ENCODE peak calls at places on chromosomes 4 and X, in seven cellular contexts. One of them, this sample, is unnamed.

GRCh38 chr4:23234716-23235115 is 542.0 kb downstream of the GBA3 start:
- DNase-seq in GM23248: no peak
- DNase-seq in cardiac fibroblast: no peak
- DNase-seq in brain microvascular endothelial cell: no peak
- DNase-seq in lung: no peak
- DNase-seq in astrocyte of the spinal cord: no peak
- DNase-seq in CD8-positive, alpha-beta memory T cell: no peak
- DNase-seq in this sample: no peak

GRCh38 chrX:22323541-22323940 is 50.8 kb downstream of the CBLL2 start:
- DNase-seq in lung: no peak
- DNase-seq in cardiac fibroblast: peak
- DNase-seq in GM23248: peak
- DNase-seq in astrocyte of the spinal cord: peak
- DNase-seq in CD8-positive, alpha-beta memory T cell: no peak
- DNase-seq in brain microvascular endothelial cell: peak
- DNase-seq in this sample: peak

GRCh38 chr4:3228881-3229280 is 20.1 kb upstream of the MSANTD1 start:
- DNase-seq in GM23248: no peak
- DNase-seq in astrocyte of the spinal cord: no peak
- DNase-seq in brain microvascular endothelial cell: no peak
- DNase-seq in lung: no peak
- DNase-seq in CD8-positive, alpha-beta memory T cell: no peak
- DNase-seq in cardiac fibroblast: no peak
- DNase-seq in this sample: no peak

GRCh38 chrX:24113161-24113560 is 36.4 kb upstream of the ZFX start:
- DNase-seq in GM23248: peak
- DNase-seq in brain microvascular endothelial cell: no peak
- DNase-seq in cardiac fibroblast: peak
- DNase-seq in lung: no peak
- DNase-seq in CD8-positive, alpha-beta memory T cell: no peak
- DNase-seq in astrocyte of the spinal cord: no peak
- DNase-seq in this sample: no peak

GRCh38 chr4:6991249-6991648 is 51.9 kb upstream of the TADA2B start:
- DNase-seq in lung: no peak
- DNase-seq in brain microvascular endothelial cell: no peak
- DNase-seq in astrocyte of the spinal cord: no peak
- DNase-seq in GM23248: no peak
- DNase-seq in cardiac fibroblast: no peak
- DNase-seq in CD8-positive, alpha-beta memory T cell: no peak
- DNase-seq in this sample: no peak

GRCh38 chrX:31889028-31889427 is 817.2 kb upstream of the FTHL17 start:
- DNase-seq in cardiac fibroblast: no peak
- DNase-seq in astrocyte of the spinal cord: no peak
- DNase-seq in GM23248: no peak
- DNase-seq in lung: no peak
- DNase-seq in CD8-positive, alpha-beta memory T cell: no peak
- DNase-seq in brain microvascular endothelial cell: no peak
- DNase-seq in this sample: no peak

GRCh38 chrX:65874765-65875164 is 165.1 kb downstream of the VSIG4 start:
- DNase-seq in brain microvascular endothelial cell: no peak
- DNase-seq in astrocyte of the spinal cord: no peak
- DNase-seq in lung: no peak
- DNase-seq in CD8-positive, alpha-beta memory T cell: no peak
- DNase-seq in cardiac fibroblast: peak
- DNase-seq in GM23248: peak
- DNase-seq in this sample: no peak

GRCh38 chrX:1392376-1393130 is 640 bp upstream of the SLC25A6 start:
- DNase-seq in lung: peak
- DNase-seq in astrocyte of the spinal cord: peak
- DNase-seq in cardiac fibroblast: peak
- DNase-seq in GM23248: peak
- DNase-seq in brain microvascular endothelial cell: peak
- DNase-seq in CD8-positive, alpha-beta memory T cell: no peak
- DNase-seq in this sample: peak

GRCh38 chr4:112279882-112280315 is 5.8 kb downstream of the TIFA start:
- DNase-seq in brain microvascular endothelial cell: peak
- DNase-seq in cardiac fibroblast: no peak
- DNase-seq in GM23248: no peak
- DNase-seq in astrocyte of the spinal cord: no peak
- DNase-seq in lung: no peak
- DNase-seq in CD8-positive, alpha-beta memory T cell: no peak
- DNase-seq in this sample: no peak

GRCh38 chr4:114028071-114028470 is 48.6 kb upstream of the ARSJ start:
- DNase-seq in astrocyte of the spinal cord: no peak
- DNase-seq in lung: no peak
- DNase-seq in CD8-positive, alpha-beta memory T cell: no peak
- DNase-seq in cardiac fibroblast: peak
- DNase-seq in GM23248: no peak
- DNase-seq in brain microvascular endothelial cell: peak
- DNase-seq in this sample: no peak

GRCh38 chrX:12922600-12922919 is 16.1 kb downstream of the TLR8 start:
- DNase-seq in CD8-positive, alpha-beta memory T cell: no peak
- DNase-seq in brain microvascular endothelial cell: no peak
- DNase-seq in astrocyte of the spinal cord: no peak
- DNase-seq in cardiac fibroblast: no peak
- DNase-seq in GM23248: no peak
- DNase-seq in lung: no peak
- DNase-seq in this sample: no peak

GRCh38 chrX:138484451-138484850 is 227.1 kb downstream of the FGF13 start:
- DNase-seq in lung: no peak
- DNase-seq in cardiac fibroblast: no peak
- DNase-seq in brain microvascular endothelial cell: no peak
- DNase-seq in CD8-positive, alpha-beta memory T cell: no peak
- DNase-seq in astrocyte of the spinal cord: no peak
- DNase-seq in GM23248: no peak
- DNase-seq in this sample: no peak

GRCh38 chr4:26557164-26557563 is 26.7 kb upstream of the TBC1D19 start:
- DNase-seq in brain microvascular endothelial cell: peak
- DNase-seq in astrocyte of the spinal cord: peak
- DNase-seq in CD8-positive, alpha-beta memory T cell: no peak
- DNase-seq in cardiac fibroblast: peak
- DNase-seq in GM23248: peak
- DNase-seq in lung: peak
- DNase-seq in this sample: peak

GRCh38 chrX:53266914-53267313 is 14.5 kb downstream of the IQSEC2 start:
- DNase-seq in cardiac fibroblast: no peak
- DNase-seq in CD8-positive, alpha-beta memory T cell: no peak
- DNase-seq in brain microvascular endothelial cell: no peak
- DNase-seq in astrocyte of the spinal cord: no peak
- DNase-seq in GM23248: no peak
- DNase-seq in lung: no peak
- DNase-seq in this sample: no peak

GRCh38 chr4:7328913-7329638 is 105.7 kb downstream of the PSAPL1 start:
- DNase-seq in GM23248: peak
- DNase-seq in lung: peak
- DNase-seq in brain microvascular endothelial cell: peak
- DNase-seq in CD8-positive, alpha-beta memory T cell: no peak
- DNase-seq in cardiac fibroblast: peak
- DNase-seq in astrocyte of the spinal cord: peak
- DNase-seq in this sample: peak

GRCh38 chr4:152535236-152535902 is 523 bp downstream of the FBXW7 start:
- DNase-seq in astrocyte of the spinal cord: no peak
- DNase-seq in lung: no peak
- DNase-seq in CD8-positive, alpha-beta memory T cell: no peak
- DNase-seq in brain microvascular endothelial cell: no peak
- DNase-seq in cardiac fibroblast: no peak
- DNase-seq in GM23248: peak
- DNase-seq in this sample: no peak

GRCh38 chr4:95087657-95088455 is 330.1 kb downstream of the BMPR1B start:
- DNase-seq in lung: no peak
- DNase-seq in astrocyte of the spinal cord: no peak
- DNase-seq in CD8-positive, alpha-beta memory T cell: no peak
- DNase-seq in cardiac fibroblast: peak
- DNase-seq in brain microvascular endothelial cell: no peak
- DNase-seq in GM23248: peak
- DNase-seq in this sample: no peak

GRCh38 chrX:134240209-134240608 is 3.2 kb downstream of the CCDC160 start:
- DNase-seq in brain microvascular endothelial cell: no peak
- DNase-seq in cardiac fibroblast: no peak
- DNase-seq in lung: no peak
- DNase-seq in GM23248: no peak
- DNase-seq in CD8-positive, alpha-beta memory T cell: no peak
- DNase-seq in astrocyte of the spinal cord: no peak
- DNase-seq in this sample: no peak

GRCh38 chrX:134235236-134235635 is 1.7 kb upstream of the CCDC160 start:
- DNase-seq in GM23248: no peak
- DNase-seq in CD8-positive, alpha-beta memory T cell: no peak
- DNase-seq in astrocyte of the spinal cord: no peak
- DNase-seq in cardiac fibroblast: no peak
- DNase-seq in lung: no peak
- DNase-seq in brain microvascular endothelial cell: no peak
- DNase-seq in this sample: no peak

GRCh38 chrX:134239016-134239415 is 2.0 kb downstream of the CCDC160 start:
- DNase-seq in brain microvascular endothelial cell: no peak
- DNase-seq in cardiac fibroblast: no peak
- DNase-seq in CD8-positive, alpha-beta memory T cell: no peak
- DNase-seq in astrocyte of the spinal cord: no peak
- DNase-seq in lung: no peak
- DNase-seq in GM23248: no peak
- DNase-seq in this sample: no peak

GRCh38 chrX:134236690-134237362 is at the start of gene CCDC160:
- DNase-seq in cardiac fibroblast: peak
- DNase-seq in brain microvascular endothelial cell: peak
- DNase-seq in lung: no peak
- DNase-seq in astrocyte of the spinal cord: peak
- DNase-seq in GM23248: peak
- DNase-seq in CD8-positive, alpha-beta memory T cell: no peak
- DNase-seq in this sample: no peak

GRCh38 chrX:134237363-134237702 is 351 bp downstream of the CCDC160 start:
- DNase-seq in CD8-positive, alpha-beta memory T cell: no peak
- DNase-seq in GM23248: no peak
- DNase-seq in brain microvascular endothelial cell: no peak
- DNase-seq in lung: no peak
- DNase-seq in astrocyte of the spinal cord: no peak
- DNase-seq in cardiac fibroblast: no peak
- DNase-seq in this sample: no peak
- H3K4me3 ChIP-seq in CD8-positive, alpha-beta memory T cell: no peak
- H3K4me3 ChIP-seq in GM23248: peak
- H3K4me3 ChIP-seq in brain microvascular endothelial cell: peak
- H3K4me3 ChIP-seq in lung: peak
- H3K4me3 ChIP-seq in astrocyte of the spinal cord: peak
- H3K4me3 ChIP-seq in cardiac fibroblast: peak
- H3K4me3 ChIP-seq in this sample: peak

GRCh38 chr4:128832253-128832641 is 22.7 kb downstream of the JADE1 start:
- DNase-seq in brain microvascular endothelial cell: no peak
- DNase-seq in cardiac fibroblast: no peak
- DNase-seq in CD8-positive, alpha-beta memory T cell: no peak
- DNase-seq in lung: no peak
- DNase-seq in astrocyte of the spinal cord: no peak
- DNase-seq in GM23248: no peak
- DNase-seq in this sample: no peak

GRCh38 chr4:128835498-128836222 is 26.2 kb downstream of the JADE1 start:
- DNase-seq in CD8-positive, alpha-beta memory T cell: no peak
- DNase-seq in GM23248: no peak
- DNase-seq in astrocyte of the spinal cord: no peak
- DNase-seq in lung: peak
- DNase-seq in cardiac fibroblast: no peak
- DNase-seq in brain microvascular endothelial cell: no peak
- DNase-seq in this sample: no peak

GRCh38 chr4:128830906-128831525 is 21.5 kb downstream of the JADE1 start:
- DNase-seq in GM23248: no peak
- DNase-seq in brain microvascular endothelial cell: no peak
- DNase-seq in lung: no peak
- DNase-seq in CD8-positive, alpha-beta memory T cell: no peak
- DNase-seq in cardiac fibroblast: no peak
- DNase-seq in astrocyte of the spinal cord: no peak
- DNase-seq in this sample: no peak

GRCh38 chr4:128827280-128827679 is 17.8 kb downstream of the JADE1 start:
- DNase-seq in lung: no peak
- DNase-seq in GM23248: no peak
- DNase-seq in CD8-positive, alpha-beta memory T cell: no peak
- DNase-seq in cardiac fibroblast: no peak
- DNase-seq in brain microvascular endothelial cell: no peak
- DNase-seq in astrocyte of the spinal cord: no peak
- DNase-seq in this sample: no peak

DNA sequence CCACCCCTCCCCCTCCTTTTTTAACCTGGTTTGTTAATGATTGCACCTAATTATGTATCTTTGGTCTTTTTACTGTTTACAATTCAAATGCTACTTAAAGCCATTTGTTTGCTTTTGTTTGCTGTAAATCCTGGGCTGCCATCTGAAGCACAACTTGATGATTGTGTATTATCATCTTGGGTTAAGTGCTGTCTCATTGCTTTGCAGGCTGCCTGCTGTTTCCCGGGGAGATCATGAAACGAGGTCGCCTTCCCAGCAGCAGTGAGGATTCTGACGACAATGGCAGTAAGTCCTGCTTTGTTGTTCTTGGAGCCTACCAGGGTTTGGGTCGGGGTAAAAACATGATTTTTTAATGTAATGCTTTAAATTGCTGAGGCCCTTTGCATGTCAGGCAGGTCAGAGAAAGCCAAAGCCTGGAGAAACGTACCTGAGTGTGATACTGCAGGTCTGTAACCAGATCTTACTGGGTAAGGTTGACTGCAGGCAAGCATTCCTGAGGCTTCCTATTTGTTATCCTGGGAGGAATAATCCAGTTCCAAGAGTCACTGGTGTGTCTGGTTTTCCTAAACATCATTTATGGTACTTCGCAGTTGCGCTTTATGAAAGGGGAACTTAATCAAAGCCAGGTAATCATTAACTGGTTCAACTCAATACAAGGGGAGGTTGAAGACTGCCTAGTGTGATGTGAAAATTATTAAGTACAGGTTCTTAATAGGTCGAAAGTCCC is 22.2 kb downstream of the JADE1 start:
- DNase-seq in lung: no peak
- DNase-seq in CD8-positive, alpha-beta memory T cell: no peak
- DNase-seq in astrocyte of the spinal cord: peak
- DNase-seq in brain microvascular endothelial cell: peak
- DNase-seq in GM23248: no peak
- DNase-seq in cardiac fibroblast: no peak
- DNase-seq in this sample: no peak
- H3K4me3 ChIP-seq in lung: no peak
- H3K4me3 ChIP-seq in CD8-positive, alpha-beta memory T cell: no peak
- H3K4me3 ChIP-seq in astrocyte of the spinal cord: no peak
- H3K4me3 ChIP-seq in brain microvascular endothelial cell: no peak
- H3K4me3 ChIP-seq in GM23248: no peak
- H3K4me3 ChIP-seq in cardiac fibroblast: no peak
- H3K4me3 ChIP-seq in this sample: no peak

DNA sequence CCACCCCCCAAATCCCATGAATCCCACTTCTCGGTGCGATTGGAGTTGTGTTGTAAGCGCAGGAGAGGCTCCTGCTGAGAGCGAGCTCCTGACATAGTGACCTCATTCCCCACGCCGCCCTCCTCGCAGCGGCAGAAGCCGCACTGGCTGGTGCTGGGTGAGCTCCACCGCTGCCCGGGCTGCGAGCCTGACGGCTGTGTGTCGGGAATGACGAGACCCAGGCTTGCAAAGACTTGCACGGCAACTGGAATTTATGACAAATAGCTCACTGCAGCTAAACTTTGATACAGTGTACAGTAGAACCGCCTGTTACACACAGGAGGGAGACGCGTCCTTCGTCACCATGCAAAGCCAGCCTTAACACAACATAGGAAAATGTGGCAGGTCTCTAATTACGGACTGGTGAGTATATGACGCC is 82.4 kb downstream of the STOX2 start:
- DNase-seq in cardiac fibroblast: peak
- DNase-seq in CD8-positive, alpha-beta memory T cell: no peak
- DNase-seq in GM23248: peak
- DNase-seq in lung: peak
- DNase-seq in astrocyte of the spinal cord: peak
- DNase-seq in brain microvascular endothelial cell: peak
- DNase-seq in this sample: peak
- H3K4me3 ChIP-seq in cardiac fibroblast: peak
- H3K4me3 ChIP-seq in CD8-positive, alpha-beta memory T cell: no peak
- H3K4me3 ChIP-seq in GM23248: peak
- H3K4me3 ChIP-seq in lung: no peak
- H3K4me3 ChIP-seq in astrocyte of the spinal cord: peak
- H3K4me3 ChIP-seq in brain microvascular endothelial cell: peak
- H3K4me3 ChIP-seq in this sample: peak

GRCh38 chrX:150692296-150692695 is 900 bp upstream of the MTMR1 start:
- DNase-seq in CD8-positive, alpha-beta memory T cell: no peak
- DNase-seq in cardiac fibroblast: no peak
- DNase-seq in lung: no peak
- DNase-seq in GM23248: no peak
- DNase-seq in brain microvascular endothelial cell: no peak
- DNase-seq in astrocyte of the spinal cord: no peak
- DNase-seq in this sample: no peak
- H3K4me3 ChIP-seq in CD8-positive, alpha-beta memory T cell: peak
- H3K4me3 ChIP-seq in cardiac fibroblast: peak
- H3K4me3 ChIP-seq in lung: no peak
- H3K4me3 ChIP-seq in GM23248: no peak
- H3K4me3 ChIP-seq in brain microvascular endothelial cell: no peak
- H3K4me3 ChIP-seq in astrocyte of the spinal cord: peak
- H3K4me3 ChIP-seq in this sample: peak